ENCODE peak calls at places on chromosomes 4 and X, in ten cellular contexts. One of them, this sample, is unnamed.

GRCh38 chr4:140103676-140104075 is 50.3 kb downstream of the MAML3 start:
- DNase-seq in colonic mucosa: no peak
- DNase-seq in endodermal cell: no peak
- DNase-seq in neural progenitor cell: no peak
- DNase-seq in sigmoid colon: no peak
- DNase-seq in AG10803: peak
- DNase-seq in BE2C: no peak
- DNase-seq in HCT116: no peak
- DNase-seq in cardiac muscle cell: peak
- DNase-seq in testis: no peak
- DNase-seq in this sample: peak

GRCh38 chrX:56978172-56978571 is 17.2 kb downstream of the SPIN3 start:
- DNase-seq in colonic mucosa: peak
- DNase-seq in endodermal cell: peak
- DNase-seq in neural progenitor cell: peak
- DNase-seq in sigmoid colon: no peak
- DNase-seq in AG10803: peak
- DNase-seq in BE2C: peak
- DNase-seq in HCT116: peak
- DNase-seq in cardiac muscle cell: peak
- DNase-seq in testis: peak
- DNase-seq in this sample: peak

GRCh38 chr4:102247041-102247440 is 98.2 kb downstream of the SLC39A8 start:
- DNase-seq in colonic mucosa: no peak
- DNase-seq in endodermal cell: no peak
- DNase-seq in neural progenitor cell: no peak
- DNase-seq in sigmoid colon: no peak
- DNase-seq in AG10803: no peak
- DNase-seq in BE2C: no peak
- DNase-seq in HCT116: no peak
- DNase-seq in cardiac muscle cell: no peak
- DNase-seq in testis: no peak
- DNase-seq in this sample: peak

GRCh38 chr4:130233377-130234047 is 1137.6 kb downstream of the C4orf33 start:
- DNase-seq in colonic mucosa: no peak
- DNase-seq in endodermal cell: no peak
- DNase-seq in neural progenitor cell: no peak
- DNase-seq in sigmoid colon: no peak
- DNase-seq in AG10803: no peak
- DNase-seq in BE2C: no peak
- DNase-seq in HCT116: no peak
- DNase-seq in cardiac muscle cell: peak
- DNase-seq in testis: no peak
- DNase-seq in this sample: peak

GRCh38 chrX:56253832-56254703 is 21.9 kb downstream of the KLF8 start:
- DNase-seq in colonic mucosa: no peak
- DNase-seq in endodermal cell: no peak
- DNase-seq in neural progenitor cell: no peak
- DNase-seq in sigmoid colon: no peak
- DNase-seq in AG10803: no peak
- DNase-seq in BE2C: no peak
- DNase-seq in HCT116: no peak
- DNase-seq in cardiac muscle cell: no peak
- DNase-seq in testis: no peak
- DNase-seq in this sample: no peak

GRCh38 chr4:129708776-129709175 is 612.8 kb downstream of the C4orf33 start:
- DNase-seq in colonic mucosa: no peak
- DNase-seq in endodermal cell: no peak
- DNase-seq in neural progenitor cell: no peak
- DNase-seq in sigmoid colon: no peak
- DNase-seq in AG10803: no peak
- DNase-seq in BE2C: no peak
- DNase-seq in HCT116: no peak
- DNase-seq in cardiac muscle cell: no peak
- DNase-seq in testis: no peak
- DNase-seq in this sample: no peak

GRCh38 chr4:48575964-48576363 is 85.9 kb downstream of the ZAR1 start:
- DNase-seq in colonic mucosa: no peak
- DNase-seq in endodermal cell: no peak
- DNase-seq in neural progenitor cell: no peak
- DNase-seq in sigmoid colon: no peak
- DNase-seq in AG10803: peak
- DNase-seq in BE2C: no peak
- DNase-seq in HCT116: no peak
- DNase-seq in cardiac muscle cell: peak
- DNase-seq in testis: no peak
- DNase-seq in this sample: peak

GRCh38 chrX:150774798-150775568 is 81.8 kb downstream of the MTMR1 start:
- DNase-seq in colonic mucosa: peak
- DNase-seq in endodermal cell: no peak
- DNase-seq in neural progenitor cell: no peak
- DNase-seq in sigmoid colon: no peak
- DNase-seq in AG10803: no peak
- DNase-seq in BE2C: no peak
- DNase-seq in HCT116: no peak
- DNase-seq in cardiac muscle cell: no peak
- DNase-seq in testis: no peak
- DNase-seq in this sample: no peak

GRCh38 chr4:140754918-140755810 is 1.0 kb downstream of the TBC1D9 start:
- DNase-seq in colonic mucosa: peak
- DNase-seq in endodermal cell: no peak
- DNase-seq in neural progenitor cell: no peak
- DNase-seq in sigmoid colon: no peak
- DNase-seq in AG10803: no peak
- DNase-seq in BE2C: no peak
- DNase-seq in HCT116: no peak
- DNase-seq in cardiac muscle cell: no peak
- DNase-seq in testis: no peak
- DNase-seq in this sample: no peak

GRCh38 chr4:70734971-70735370 is 13.2 kb downstream of the RUFY3 start:
- DNase-seq in colonic mucosa: no peak
- DNase-seq in endodermal cell: no peak
- DNase-seq in neural progenitor cell: no peak
- DNase-seq in sigmoid colon: no peak
- DNase-seq in AG10803: no peak
- DNase-seq in BE2C: no peak
- DNase-seq in HCT116: no peak
- DNase-seq in cardiac muscle cell: no peak
- DNase-seq in testis: no peak
- DNase-seq in this sample: no peak

GRCh38 chr4:183905081-183905592 is at the start of gene STOX2:
- DNase-seq in colonic mucosa: peak
- DNase-seq in endodermal cell: peak
- DNase-seq in neural progenitor cell: peak
- DNase-seq in sigmoid colon: peak
- DNase-seq in AG10803: peak
- DNase-seq in BE2C: peak
- DNase-seq in HCT116: no peak
- DNase-seq in cardiac muscle cell: peak
- DNase-seq in testis: peak
- DNase-seq in this sample: peak

GRCh38 chr4:133136833-133137232 is 12.3 kb upstream of the PCDH10 start:
- DNase-seq in colonic mucosa: no peak
- DNase-seq in endodermal cell: no peak
- DNase-seq in neural progenitor cell: no peak
- DNase-seq in sigmoid colon: no peak
- DNase-seq in AG10803: no peak
- DNase-seq in BE2C: no peak
- DNase-seq in HCT116: no peak
- DNase-seq in cardiac muscle cell: no peak
- DNase-seq in testis: no peak
- DNase-seq in this sample: no peak

GRCh38 chr4:133131829-133132485 is 17.1 kb upstream of the PCDH10 start:
- DNase-seq in colonic mucosa: no peak
- DNase-seq in endodermal cell: no peak
- DNase-seq in neural progenitor cell: no peak
- DNase-seq in sigmoid colon: no peak
- DNase-seq in AG10803: no peak
- DNase-seq in BE2C: no peak
- DNase-seq in HCT116: no peak
- DNase-seq in cardiac muscle cell: peak
- DNase-seq in testis: no peak
- DNase-seq in this sample: no peak

DNA sequence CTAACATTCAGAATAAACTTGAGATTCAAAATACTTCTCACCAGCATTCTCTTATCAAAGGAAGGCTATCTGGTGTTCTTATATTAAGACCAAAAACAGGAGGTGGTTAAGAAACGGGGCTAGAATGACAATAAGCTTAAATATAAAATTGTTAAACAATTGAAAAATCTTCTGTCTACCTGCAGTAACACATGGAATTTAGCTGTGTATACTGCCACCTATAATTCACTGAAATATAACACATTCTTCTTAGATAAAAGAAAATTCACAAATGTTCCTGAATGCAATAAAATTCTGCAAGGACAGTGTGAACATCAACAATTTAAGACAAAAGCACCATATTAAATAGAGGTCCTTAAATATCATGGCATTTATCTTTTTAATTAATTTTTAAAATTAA is 11.5 kb upstream of the PCDH10 start:
- DNase-seq in colonic mucosa: no peak
- DNase-seq in endodermal cell: no peak
- DNase-seq in neural progenitor cell: no peak
- DNase-seq in sigmoid colon: no peak
- DNase-seq in AG10803: no peak
- DNase-seq in BE2C: no peak
- DNase-seq in HCT116: no peak
- DNase-seq in cardiac muscle cell: no peak
- DNase-seq in testis: no peak
- DNase-seq in this sample: no peak
- TF ChIP-seq CTCF in colonic mucosa: no peak
- TF ChIP-seq CTCF in endodermal cell: no peak
- TF ChIP-seq CTCF in neural progenitor cell: no peak
- TF ChIP-seq CTCF in sigmoid colon: no peak
- TF ChIP-seq CTCF in AG10803: no peak
- TF ChIP-seq CTCF in BE2C: peak
- TF ChIP-seq CTCF in HCT116: no peak
- TF ChIP-seq CTCF in cardiac muscle cell: no peak
- TF ChIP-seq CTCF in testis: no peak
- TF ChIP-seq CTCF in this sample: no peak

GRCh38 chrX:71493111-71493613 is 39.7 kb upstream of the OGT start:
- DNase-seq in colonic mucosa: no peak
- DNase-seq in endodermal cell: no peak
- DNase-seq in neural progenitor cell: no peak
- DNase-seq in sigmoid colon: peak
- DNase-seq in AG10803: peak
- DNase-seq in BE2C: no peak
- DNase-seq in HCT116: no peak
- DNase-seq in cardiac muscle cell: peak
- DNase-seq in testis: peak
- DNase-seq in this sample: peak
- H3K4me3 ChIP-seq in colonic mucosa: peak
- H3K4me3 ChIP-seq in endodermal cell: no peak
- H3K4me3 ChIP-seq in neural progenitor cell: no peak
- H3K4me3 ChIP-seq in sigmoid colon: peak
- H3K4me3 ChIP-seq in AG10803: peak
- H3K4me3 ChIP-seq in BE2C: no peak
- H3K4me3 ChIP-seq in HCT116: no peak
- H3K4me3 ChIP-seq in cardiac muscle cell: no peak
- H3K4me3 ChIP-seq in testis: peak
- H3K4me3 ChIP-seq in this sample: peak

GRCh38 chr4:98193459-98194105 is 50.3 kb upstream of the STPG2 start:
- DNase-seq in colonic mucosa: no peak
- DNase-seq in endodermal cell: no peak
- DNase-seq in neural progenitor cell: no peak
- DNase-seq in sigmoid colon: no peak
- DNase-seq in AG10803: no peak
- DNase-seq in BE2C: no peak
- DNase-seq in HCT116: no peak
- DNase-seq in cardiac muscle cell: no peak
- DNase-seq in testis: no peak
- DNase-seq in this sample: no peak

GRCh38 chr4:98204236-98204553 is 57.0 kb upstream of the RAP1GDS1 start:
- DNase-seq in colonic mucosa: no peak
- DNase-seq in endodermal cell: no peak
- DNase-seq in neural progenitor cell: no peak
- DNase-seq in sigmoid colon: no peak
- DNase-seq in AG10803: no peak
- DNase-seq in BE2C: no peak
- DNase-seq in HCT116: no peak
- DNase-seq in cardiac muscle cell: no peak
- DNase-seq in testis: no peak
- DNase-seq in this sample: no peak

GRCh38 chr4:98203406-98204235 is 57.6 kb upstream of the RAP1GDS1 start:
- DNase-seq in colonic mucosa: no peak
- DNase-seq in endodermal cell: no peak
- DNase-seq in neural progenitor cell: no peak
- DNase-seq in sigmoid colon: no peak
- DNase-seq in AG10803: no peak
- DNase-seq in BE2C: no peak
- DNase-seq in HCT116: no peak
- DNase-seq in cardiac muscle cell: no peak
- DNase-seq in testis: no peak
- DNase-seq in this sample: no peak

GRCh38 chr4:98199247-98199646 is 56.0 kb upstream of the STPG2 start:
- DNase-seq in colonic mucosa: no peak
- DNase-seq in endodermal cell: no peak
- DNase-seq in neural progenitor cell: no peak
- DNase-seq in sigmoid colon: no peak
- DNase-seq in AG10803: peak
- DNase-seq in BE2C: no peak
- DNase-seq in HCT116: no peak
- DNase-seq in cardiac muscle cell: no peak
- DNase-seq in testis: peak
- DNase-seq in this sample: peak
- TF ChIP-seq CTCF in colonic mucosa: no peak
- TF ChIP-seq CTCF in endodermal cell: no peak
- TF ChIP-seq CTCF in neural progenitor cell: no peak
- TF ChIP-seq CTCF in sigmoid colon: no peak
- TF ChIP-seq CTCF in AG10803: peak
- TF ChIP-seq CTCF in BE2C: no peak
- TF ChIP-seq CTCF in HCT116: no peak
- TF ChIP-seq CTCF in cardiac muscle cell: no peak
- TF ChIP-seq CTCF in testis: no peak
- TF ChIP-seq CTCF in this sample: no peak

DNA sequence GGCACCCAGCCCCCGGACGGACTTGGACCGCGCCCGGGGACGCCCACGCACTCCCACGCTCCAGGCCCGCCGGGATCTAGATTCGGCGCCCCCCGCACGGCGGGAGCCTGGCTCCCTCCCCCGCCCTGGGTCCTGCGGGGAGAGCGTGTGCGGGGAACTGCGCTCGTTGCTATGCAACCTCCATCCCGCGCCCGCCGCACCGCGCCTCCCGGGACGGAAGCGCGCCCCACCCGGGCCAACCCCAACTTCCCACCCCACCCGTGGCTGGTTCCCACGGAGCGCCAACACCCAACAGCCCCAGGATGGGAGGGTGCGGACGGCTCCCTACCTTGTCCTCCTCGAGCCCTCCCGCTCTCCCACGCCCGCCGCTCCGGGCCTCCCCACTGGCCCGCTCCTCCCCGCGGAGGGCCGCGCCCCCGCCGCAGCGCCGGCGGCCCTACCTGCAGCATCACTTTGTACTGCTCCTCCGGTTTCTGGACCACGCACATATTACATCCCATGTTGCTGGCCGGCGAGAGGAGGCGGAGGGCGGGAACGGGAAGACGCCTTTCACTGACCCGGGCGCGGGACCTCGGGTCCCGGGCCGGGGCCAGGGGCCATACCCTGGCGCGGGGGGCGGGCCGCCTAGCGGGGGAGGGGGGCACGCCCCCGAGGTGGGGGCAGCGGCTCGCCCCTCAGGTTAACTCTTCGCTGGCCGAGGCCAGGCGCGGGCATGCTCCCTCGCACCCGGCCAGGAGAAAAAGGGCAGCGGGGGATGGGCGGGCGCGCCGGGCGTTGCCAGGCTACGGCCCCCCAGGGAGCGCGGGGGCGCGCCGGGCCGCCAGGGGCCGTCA is at the start of gene PDZD4:
- DNase-seq in colonic mucosa: no peak
- DNase-seq in endodermal cell: peak
- DNase-seq in neural progenitor cell: peak
- DNase-seq in sigmoid colon: peak
- DNase-seq in AG10803: no peak
- DNase-seq in BE2C: peak
- DNase-seq in HCT116: no peak
- DNase-seq in cardiac muscle cell: no peak
- DNase-seq in testis: no peak
- DNase-seq in this sample: no peak
- H3K4me3 ChIP-seq in colonic mucosa: peak
- H3K4me3 ChIP-seq in endodermal cell: peak
- H3K4me3 ChIP-seq in neural progenitor cell: peak
- H3K4me3 ChIP-seq in sigmoid colon: peak
- H3K4me3 ChIP-seq in AG10803: no peak
- H3K4me3 ChIP-seq in BE2C: peak
- H3K4me3 ChIP-seq in HCT116: no peak
- H3K4me3 ChIP-seq in cardiac muscle cell: peak
- H3K4me3 ChIP-seq in testis: peak
- H3K4me3 ChIP-seq in this sample: no peak